ENCODE peak calls at places on chromosomes 12 and 14, in five cellular contexts. D is transverse colon, Y is IMR-90, V is body of pancreas, R is HCT116. S is an unnamed sample. For H3K4me1, the result is how much of the 10 kb centered on the place peaks cover.

GRCh38 chr12:101743724-101744472 is 4.6 kb upstream of the SYCP3 start:
- DNase-seq in D (peak), Y (no peak), V (no peak), R (no peak), S (no peak)

GRCh38 chr14:101087614-101088394 is 184.3 kb upstream of the RTL1 start:
- DNase-seq in D (peak), Y (no peak), V (no peak), R (no peak), S (no peak)

GRCh38 chr12:132622437-132623071 is 4.0 kb downstream of the P2RX2 start:
- DNase-seq in D (no peak), Y (peak), V (peak), R (no peak), S (no peak)

GRCh38 chr12:120909633-120910318 is 5.6 kb upstream of the SPPL3 start:
- DNase-seq in D (no peak), Y (no peak), V (no peak), R (no peak), S (no peak)

GRCh38 chr14:77869350-77869749 is 69.4 kb downstream of the ADCK1 start:
- DNase-seq in D (no peak), Y (no peak), V (no peak), R (no peak), S (no peak)

GRCh38 chr12:45435945-45436710 is 220.2 kb downstream of the ANO6 start:
- DNase-seq in D (no peak), Y (no peak), V (peak), R (no peak), S (no peak)

GRCh38 chr14:65230287-65230728 is 128.0 kb upstream of the MAX start:
- DNase-seq in D (no peak), Y (no peak), V (peak), R (no peak), S (no peak)

GRCh38 chr12:69430942-69431603 is 39.1 kb upstream of the FRS2 start:
- DNase-seq in D (no peak), Y (no peak), V (no peak), R (no peak), S (no peak)

GRCh38 chr14:71103662-71104484 is 196.6 kb downstream of the PCNX1 start:
- DNase-seq in D (no peak), Y (peak), V (peak), R (peak), S (no peak)

GRCh38 chr12:94589591-94590001 is 60.8 kb downstream of the TMCC3 start:
- DNase-seq in D (no peak), Y (no peak), V (no peak), R (no peak), S (no peak)

GRCh38 chr12:110537605-110538409 is 35.7 kb downstream of the RAD9B start:
- DNase-seq in D (peak), Y (no peak), V (peak), R (no peak), S (peak)

GRCh38 chr14:102125546-102125945 is 14.2 kb upstream of the WDR20 start:
- DNase-seq in D (no peak), Y (no peak), V (no peak), R (no peak), S (no peak)

GRCh38 chr12:110073049-110073831 is 24.9 kb upstream of the C12orf76 start:
- DNase-seq in D (peak), Y (no peak), V (peak), R (no peak), S (no peak)

GRCh38 chr12:115666168-115666567 is 611.3 kb downstream of the MED13L start:
- DNase-seq in D (no peak), Y (no peak), V (no peak), R (no peak), S (no peak)

GRCh38 chr12:45713108-45713507 is 16.4 kb upstream of the ARID2 start:
- DNase-seq in D (no peak), Y (peak), V (no peak), R (no peak), S (no peak)

GRCh38 chr12:6532927-6533652 is 1.2 kb upstream of the GAPDH start:
- DNase-seq in D (peak), Y (peak), V (peak), R (no peak), S (no peak)

DNA sequence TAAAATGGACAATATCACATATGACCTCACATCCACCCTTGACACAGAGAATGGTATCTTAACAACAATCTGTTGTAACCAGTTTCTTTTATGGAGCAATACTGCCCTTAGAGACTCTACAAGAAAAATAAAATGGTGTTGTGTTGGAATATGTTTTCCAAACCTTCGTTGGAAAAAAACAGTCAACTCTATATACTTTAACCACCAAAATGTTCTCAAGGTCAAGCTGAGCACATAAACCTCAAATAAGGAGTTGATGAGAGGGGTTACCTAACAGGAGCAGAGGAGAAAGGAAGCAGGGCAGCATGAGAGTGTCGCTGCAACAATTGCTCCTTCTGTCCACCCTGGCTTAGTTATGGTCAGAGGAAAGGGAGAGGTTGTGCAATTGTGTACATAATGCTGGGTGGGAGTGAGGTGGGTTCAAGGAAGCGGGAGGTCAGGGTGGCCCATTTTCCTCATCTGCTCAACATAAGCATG is 179.2 kb upstream of the BMP4 start:
- DNase-seq in D (no peak), Y (no peak), V (no peak), R (no peak), S (no peak)
- TF ChIP-seq POLR2A in D (no peak), Y (no peak), V (no peak), R (no peak), S (no peak)

GRCh38 chr14:61565181-61565580 is 130.1 kb upstream of the HIF1A start:
- DNase-seq in D (no peak), Y (peak), V (no peak), R (no peak), S (no peak)
- H3K4me1 ChIP-seq in D (under half), Y (half or more), V (half or more), R (half or more), S (half or more)

GRCh38 chr12:71439613-71440392 is at the start of gene LGR5:
- DNase-seq in D (peak), Y (peak), V (peak), R (no peak), S (no peak)
- TF ChIP-seq POLR2A in D (no peak), Y (no peak), V (no peak), R (no peak), S (no peak)

DNA sequence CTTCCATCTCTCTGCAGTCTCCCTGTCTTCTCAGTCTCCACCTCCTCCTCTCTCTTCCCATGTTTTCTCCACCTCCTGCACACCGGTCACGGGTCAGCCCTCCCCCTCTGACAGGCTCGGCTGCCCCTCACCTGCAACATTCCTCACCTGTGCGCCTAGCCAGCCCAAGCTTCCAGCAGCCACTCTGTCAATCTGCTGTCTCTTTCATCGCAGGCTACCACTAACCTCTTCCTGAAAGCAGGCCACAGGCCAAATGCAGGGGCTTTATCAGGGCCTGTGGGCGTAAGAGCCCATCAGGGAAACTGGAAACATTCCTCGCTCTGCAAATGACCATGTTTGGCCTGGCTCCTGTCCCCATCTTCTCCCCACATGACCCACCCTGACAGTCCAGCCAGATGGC is 34.5 kb downstream of the CMKLR1 start:
- DNase-seq in D (no peak), Y (no peak), V (peak), R (no peak), S (no peak)
- H3K4me1 ChIP-seq in D (under half), Y (under half), V (half or more), R (under half), S (under half)

GRCh38 chr14:92794547-92794941 is 439 bp downstream of the GOLGA5 start:
- DNase-seq in D (peak), Y (peak), V (peak), R (no peak), S (no peak)
- TF ChIP-seq POLR2A in D (no peak), Y (no peak), V (no peak), R (no peak), S (no peak)

DNA sequence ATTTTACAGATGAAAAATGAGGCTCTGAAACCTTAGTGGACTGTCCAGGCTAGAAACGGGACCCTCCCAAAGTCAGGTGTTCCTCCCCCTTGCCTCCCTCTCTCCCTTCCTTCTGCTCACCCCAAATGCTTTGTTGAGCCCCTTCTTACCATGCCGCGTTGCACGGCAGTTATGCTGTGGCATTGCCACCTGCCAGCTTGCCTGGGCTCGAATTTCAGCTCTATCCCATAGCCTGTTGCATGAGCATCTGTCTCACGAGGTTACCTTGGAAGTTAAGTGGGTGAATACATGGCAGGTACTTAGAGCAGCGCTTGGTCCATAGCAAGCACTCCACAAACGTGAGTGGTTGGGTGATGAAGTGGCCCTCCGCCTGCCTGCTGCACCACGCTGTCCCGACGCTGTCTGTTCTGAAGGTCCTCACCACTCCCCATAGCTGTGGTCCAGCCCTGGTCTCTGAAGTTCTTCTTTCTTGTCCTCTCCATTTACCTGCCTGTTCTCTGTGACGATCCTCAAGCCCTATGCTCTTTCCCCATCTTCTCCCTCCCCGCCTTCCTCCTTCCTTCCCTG is 269.9 kb downstream of the CACNA1C start:
- DNase-seq in D (no peak), Y (no peak), V (no peak), R (no peak), S (no peak)
- H3K4me1 ChIP-seq in D (under half), Y (under half), V (under half), R (under half), S (under half)

S was measured in gastrocnemius medialis.